ENCODE peak calls at places on chromosomes 7 and 10, in eight cellular contexts. Z is PC-3, D is HFFc6, O is AG04449, N is NB4, U is cardiac muscle cell, B is WTC11, J is foreskin fibroblast. E is an unnamed sample.

GRCh38 chr10:58477122-58477521 is 35.5 kb upstream of the BICC1 start:
- DNase-seq in B (peak), O (no peak), U (peak), Z (no peak), N (no peak), D (peak), J (peak), E (no peak)

GRCh38 chr10:28769147-28769604 is 91.9 kb downstream of the BAMBI start:
- DNase-seq in Z (no peak), U (no peak), J (no peak), B (no peak), O (no peak), N (no peak), D (no peak), E (no peak)

GRCh38 chr10:126153686-126154628 is 234.3 kb downstream of the ADAM12 start:
- DNase-seq in B (no peak), J (no peak), Z (no peak), D (no peak), U (no peak), O (no peak), N (no peak), E (no peak)

GRCh38 chr7:134351424-134351823 is 34.7 kb upstream of the SLC35B4 start:
- DNase-seq in B (peak), J (no peak), D (no peak), O (no peak), U (no peak), Z (no peak), N (no peak), E (no peak)

GRCh38 chr7:41096921-41097320 is 606.0 kb downstream of the INHBA start:
- DNase-seq in N (no peak), O (peak), D (no peak), U (no peak), Z (no peak), B (no peak), J (no peak), E (no peak)

GRCh38 chr10:5975641-5976473 is 1.5 kb downstream of the IL15RA start:
- DNase-seq in O (no peak), U (no peak), Z (no peak), B (no peak), D (no peak), J (peak), N (peak), E (peak)

GRCh38 chr7:98105942-98106544 is 619 bp upstream of the LMTK2 start:
- DNase-seq in O (no peak), Z (peak), J (no peak), B (no peak), D (no peak), U (no peak), N (peak), E (no peak)

GRCh38 chr7:71184136-71184535 is 52.2 kb downstream of the GALNT17 start:
- DNase-seq in N (no peak), O (no peak), U (no peak), B (no peak), Z (no peak), J (no peak), D (no peak), E (no peak)

GRCh38 chr10:57706576-57707299 is 561.0 kb downstream of the IPMK start:
- DNase-seq in D (no peak), N (no peak), Z (no peak), U (no peak), B (no peak), J (no peak), O (no peak), E (no peak)

GRCh38 chr10:35711615-35712411 is 69.7 kb upstream of the FZD8 start:
- DNase-seq in N (no peak), Z (no peak), J (no peak), U (no peak), B (peak), D (no peak), O (no peak), E (no peak)

GRCh38 chr10:69757553-69758309 is 44.0 kb upstream of the COL13A1 start:
- DNase-seq in J (peak), O (no peak), Z (peak), D (no peak), N (no peak), B (no peak), U (peak), E (peak)

GRCh38 chr7:84729284-84729683 is 457.6 kb downstream of the SEMA3D start:
- DNase-seq in N (no peak), B (no peak), J (no peak), D (peak), O (peak), U (no peak), Z (no peak), E (no peak)

GRCh38 chr7:154415709-154416399 is 363.7 kb downstream of the DPP6 start:
- DNase-seq in B (no peak), N (no peak), D (no peak), J (no peak), U (no peak), O (no peak), Z (no peak), E (no peak)
- TF ChIP-seq CTCF in B (no peak), N (no peak), D (no peak), J (no peak), U (no peak), O (no peak), Z (no peak), E (no peak)

GRCh38 chr7:13259908-13260307 is 572.5 kb downstream of the ARL4A start:
- DNase-seq in U (no peak), Z (no peak), D (no peak), B (no peak), N (no peak), J (no peak), O (no peak), E (no peak)

GRCh38 chr7:13257661-13258060 is 570.2 kb downstream of the ARL4A start:
- DNase-seq in D (peak), N (no peak), J (no peak), O (no peak), Z (no peak), U (no peak), B (no peak), E (no peak)

GRCh38 chr7:13265271-13265670 is 577.8 kb downstream of the ARL4A start:
- DNase-seq in O (no peak), N (no peak), D (no peak), J (no peak), Z (no peak), B (no peak), U (no peak), E (no peak)

GRCh38 chr7:13258386-13258785 is 571.0 kb downstream of the ARL4A start:
- DNase-seq in J (no peak), N (no peak), D (no peak), U (no peak), B (no peak), Z (no peak), O (no peak), E (no peak)

GRCh38 chr7:13262929-13263530 is 575.6 kb downstream of the ARL4A start:
- DNase-seq in J (peak), U (peak), N (peak), B (no peak), O (no peak), D (peak), Z (peak), E (peak)
- TF ChIP-seq CTCF in J (peak), U (peak), N (peak), B (no peak), O (peak), D (peak), Z (peak), E (peak)

DNA sequence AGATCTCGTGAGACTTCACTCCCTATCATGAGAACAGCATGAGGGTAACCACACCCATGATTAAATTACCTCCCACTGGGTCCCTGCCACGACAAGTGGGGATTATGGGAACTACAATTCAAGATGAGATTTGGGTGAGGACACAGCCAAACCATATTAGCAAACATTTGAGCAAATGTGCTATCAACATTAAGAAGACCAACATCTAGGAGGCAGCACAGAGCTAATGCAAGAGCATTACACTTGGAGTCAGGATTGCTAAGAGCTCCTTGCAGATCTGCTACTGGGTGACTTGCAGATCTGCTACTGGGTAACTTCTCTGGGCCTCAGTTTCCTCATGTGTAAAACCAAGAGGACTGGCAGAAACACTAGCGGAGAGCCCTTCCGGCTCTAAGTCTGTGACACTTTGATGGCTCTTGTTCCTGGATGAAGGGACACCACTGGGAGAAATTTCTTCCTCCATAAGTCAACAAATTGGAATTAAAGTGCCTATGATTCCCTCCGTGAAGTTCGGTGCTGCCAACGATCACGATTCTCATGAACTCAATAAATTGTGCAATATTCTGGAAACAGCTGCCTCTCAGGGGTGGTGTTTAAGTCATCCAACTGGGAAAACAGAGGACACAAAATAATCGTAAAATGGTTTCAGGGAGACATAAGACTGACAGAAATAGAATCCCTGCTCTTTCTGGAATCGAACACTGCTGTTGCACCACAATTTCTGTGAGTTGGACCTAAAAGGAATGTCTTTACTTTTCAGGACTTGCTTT is 115.8 kb upstream of the ITGB1 start:
- DNase-seq in N (peak), Z (no peak), J (no peak), U (no peak), D (no peak), B (no peak), O (no peak), E (no peak)
- TF ChIP-seq CTCF in N (no peak), Z (peak), J (no peak), U (no peak), D (peak), B (no peak), O (no peak), E (no peak)

GRCh38 chr10:51047857-51048256 is 26.4 kb upstream of the PRKG1 start:
- DNase-seq in B (no peak), O (no peak), U (no peak), J (no peak), N (no peak), Z (peak), D (no peak), E (no peak)
- TF ChIP-seq CTCF in B (no peak), O (peak), U (peak), J (no peak), N (no peak), Z (peak), D (peak), E (peak)

GRCh38 chr7:142188846-142189245 is 69.0 kb downstream of the PRSS58 start:
- DNase-seq in D (no peak), J (no peak), O (no peak), Z (peak), B (no peak), N (peak), U (no peak), E (no peak)
- TF ChIP-seq CTCF in D (peak), J (no peak), O (no peak), Z (peak), B (peak), N (no peak), U (no peak), E (no peak)

GRCh38 chr10:60613434-60613833 is 164.8 kb upstream of the CDK1 start:
- DNase-seq in B (no peak), O (no peak), U (no peak), Z (no peak), J (no peak), D (no peak), N (no peak), E (no peak)

GRCh38 chr10:60621018-60621417 is 157.3 kb upstream of the CDK1 start:
- DNase-seq in D (no peak), O (no peak), B (no peak), U (no peak), Z (no peak), N (no peak), J (no peak), E (no peak)

GRCh38 chr10:60615551-60615950 is 162.7 kb upstream of the CDK1 start:
- DNase-seq in N (no peak), Z (peak), U (no peak), J (no peak), O (no peak), D (no peak), B (no peak), E (no peak)

GRCh38 chr10:60623627-60624026 is 154.7 kb upstream of the CDK1 start:
- DNase-seq in D (no peak), J (no peak), B (no peak), Z (no peak), N (no peak), O (no peak), U (no peak), E (no peak)

DNA sequence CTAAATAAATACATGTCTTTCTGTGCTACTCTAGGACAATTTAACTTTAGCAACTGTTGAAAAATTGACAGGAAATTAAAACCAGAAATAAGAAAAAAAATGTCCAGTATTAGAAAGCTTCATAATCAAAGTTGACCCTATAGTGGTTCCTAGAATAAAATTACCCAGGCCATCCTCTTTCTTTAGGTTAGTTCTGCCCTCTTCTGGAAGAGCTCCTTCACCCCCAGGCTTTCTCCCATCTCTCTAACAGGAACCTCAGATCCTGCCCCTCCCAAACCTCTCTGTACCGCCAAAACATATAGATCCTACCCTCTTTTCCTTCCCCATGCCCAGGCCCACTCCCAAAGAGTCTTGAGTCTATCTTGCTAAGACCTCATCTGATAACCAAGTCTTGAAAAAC is 159.4 kb upstream of the CDK1 start:
- DNase-seq in N (no peak), D (no peak), J (no peak), B (no peak), Z (peak), O (no peak), U (no peak), E (no peak)
- TF ChIP-seq CTCF in N (no peak), D (no peak), J (no peak), B (no peak), Z (peak), O (no peak), U (no peak), E (no peak)

GRCh38 chr10:73814896-73815718 is 3.7 kb upstream of the NDST2 start:
- DNase-seq in N (peak), B (peak), O (no peak), J (no peak), D (no peak), U (no peak), Z (peak), E (no peak)
- TF ChIP-seq CTCF in N (no peak), B (peak), O (no peak), J (no peak), D (peak), U (no peak), Z (peak), E (peak)

GRCh38 chr10:130558778-130559177 is 422.6 kb downstream of the GLRX3 start:
- DNase-seq in B (no peak), D (no peak), U (no peak), O (no peak), Z (no peak), N (no peak), J (no peak), E (no peak)
- TF ChIP-seq CTCF in B (no peak), D (no peak), U (no peak), O (no peak), Z (no peak), N (no peak), J (no peak), E (no peak)

GRCh38 chr10:101056365-101057151 is 5.2 kb upstream of the KAZALD1 start:
- DNase-seq in N (no peak), Z (no peak), O (no peak), U (no peak), J (no peak), B (no peak), D (no peak), E (no peak)

GRCh38 chr10:101052285-101052684 is 9.5 kb upstream of the KAZALD1 start:
- DNase-seq in Z (peak), O (no peak), B (no peak), D (peak), N (no peak), J (peak), U (no peak), E (peak)

GRCh38 chr10:101053516-101053915 is 8.3 kb upstream of the KAZALD1 start:
- DNase-seq in N (no peak), U (no peak), O (no peak), B (no peak), J (peak), D (peak), Z (peak), E (no peak)

GRCh38 chr10:101054351-101054750 is 7.4 kb upstream of the KAZALD1 start:
- DNase-seq in B (no peak), D (no peak), Z (no peak), N (peak), J (no peak), U (no peak), O (no peak), E (no peak)

GRCh38 chr10:101055416-101055815 is 6.4 kb upstream of the KAZALD1 start:
- DNase-seq in D (no peak), O (no peak), N (no peak), Z (no peak), J (no peak), U (no peak), B (no peak), E (no peak)
- TF ChIP-seq CTCF in D (peak), O (no peak), N (peak), Z (peak), J (no peak), U (peak), B (no peak), E (no peak)

GRCh38 chr7:80921130-80921529 is 2.3 kb upstream of the SEMA3C start:
- DNase-seq in J (no peak), B (no peak), U (no peak), O (no peak), D (no peak), Z (peak), N (no peak), E (no peak)

GRCh38 chr7:80918406-80918805 is 445 bp downstream of the SEMA3C start:
- DNase-seq in J (no peak), Z (peak), U (peak), O (no peak), D (no peak), B (no peak), N (peak), E (no peak)

GRCh38 chr7:80922254-80923049 is 3.6 kb upstream of the SEMA3C start:
- DNase-seq in J (no peak), B (no peak), U (no peak), D (no peak), Z (peak), O (no peak), N (no peak), E (no peak)

GRCh38 chr7:80918909-80919721 is at the start of gene SEMA3C:
- DNase-seq in U (peak), B (peak), N (peak), J (peak), O (no peak), D (peak), Z (peak), E (peak)

GRCh38 chr7:80916770-80917681 is 1.8 kb downstream of the SEMA3C start:
- DNase-seq in Z (peak), J (peak), N (peak), O (no peak), U (peak), B (no peak), D (peak), E (no peak)
- TF ChIP-seq CTCF in Z (peak), J (peak), N (no peak), O (peak), U (peak), B (no peak), D (peak), E (peak)

E was measured in AG09319.